ENCODE peak calls at places on chromosomes 6 and 20, in nine cellular contexts. One of them, this sample, is unnamed.

GRCh38 chr6:32973144-32973854 is 4.9 kb downstream of the BRD2 start:
- DNase-seq in tibial artery: no peak
- DNase-seq in pancreas: peak; percentile 51
- DNase-seq in AG04450: no peak
- DNase-seq in fibroblast of lung: peak; percentile 40
- DNase-seq in gastrocnemius medialis: no peak
- DNase-seq in lung: no peak
- DNase-seq in body of pancreas: peak; percentile 47
- DNase-seq in upper lobe of right lung: no peak
- DNase-seq in this sample: peak; percentile 69

GRCh38 chr6:42093582-42094329 is 43.4 kb downstream of the TAF8 start:
- DNase-seq in gastrocnemius medialis: no peak
- DNase-seq in pancreas: no peak
- DNase-seq in fibroblast of lung: no peak
- DNase-seq in lung: no peak
- DNase-seq in body of pancreas: peak; percentile 46
- DNase-seq in upper lobe of right lung: no peak
- DNase-seq in AG04450: no peak
- DNase-seq in tibial artery: no peak
- DNase-seq in this sample: peak; percentile 66

GRCh38 chr6:63066053-63066704 is 145.1 kb upstream of the FKBP1C start:
- DNase-seq in fibroblast of lung: no peak
- DNase-seq in lung: no peak
- DNase-seq in gastrocnemius medialis: no peak
- DNase-seq in AG04450: no peak
- DNase-seq in pancreas: no peak
- DNase-seq in tibial artery: no peak
- DNase-seq in upper lobe of right lung: no peak
- DNase-seq in body of pancreas: no peak
- DNase-seq in this sample: no peak

GRCh38 chr6:14664616-14665315 is 547.2 kb downstream of the CD83 start:
- DNase-seq in gastrocnemius medialis: no peak
- DNase-seq in fibroblast of lung: no peak
- DNase-seq in body of pancreas: no peak
- DNase-seq in upper lobe of right lung: no peak
- DNase-seq in AG04450: no peak
- DNase-seq in pancreas: no peak
- DNase-seq in tibial artery: no peak
- DNase-seq in lung: no peak
- DNase-seq in this sample: no peak

GRCh38 chr20:26167499-26167898 is 470.8 kb upstream of the ZNF337 start:
- DNase-seq in upper lobe of right lung: no peak
- DNase-seq in AG04450: no peak
- DNase-seq in tibial artery: no peak
- DNase-seq in lung: no peak
- DNase-seq in fibroblast of lung: peak; percentile 64
- DNase-seq in gastrocnemius medialis: no peak
- DNase-seq in pancreas: no peak
- DNase-seq in body of pancreas: no peak
- DNase-seq in this sample: no peak

GRCh38 chr6:131652472-131652871 is 15.4 kb downstream of the ENPP3 start:
- DNase-seq in gastrocnemius medialis: no peak
- DNase-seq in fibroblast of lung: peak; percentile 61
- DNase-seq in AG04450: no peak
- DNase-seq in lung: no peak
- DNase-seq in tibial artery: no peak
- DNase-seq in upper lobe of right lung: no peak
- DNase-seq in body of pancreas: no peak
- DNase-seq in pancreas: no peak
- DNase-seq in this sample: no peak

GRCh38 chr20:56515657-56516381 is 8.7 kb upstream of the FAM209A start:
- DNase-seq in AG04450: peak; percentile 3
- DNase-seq in gastrocnemius medialis: no peak
- DNase-seq in tibial artery: no peak
- DNase-seq in fibroblast of lung: no peak
- DNase-seq in body of pancreas: no peak
- DNase-seq in upper lobe of right lung: no peak
- DNase-seq in pancreas: no peak
- DNase-seq in lung: no peak
- DNase-seq in this sample: no peak

GRCh38 chr20:50193851-50194830 is 3.5 kb downstream of the CEBPB start:
- DNase-seq in lung: no peak
- DNase-seq in gastrocnemius medialis: peak; percentile 48
- DNase-seq in upper lobe of right lung: peak; percentile 78
- DNase-seq in pancreas: peak; percentile 56
- DNase-seq in tibial artery: peak; percentile 73
- DNase-seq in fibroblast of lung: peak; percentile 12
- DNase-seq in AG04450: no peak
- DNase-seq in body of pancreas: no peak
- DNase-seq in this sample: no peak

GRCh38 chr6:51684603-51685002 is 402.8 kb downstream of the PKHD1 start:
- DNase-seq in AG04450: no peak
- DNase-seq in fibroblast of lung: no peak
- DNase-seq in lung: no peak
- DNase-seq in pancreas: no peak
- DNase-seq in tibial artery: no peak
- DNase-seq in gastrocnemius medialis: no peak
- DNase-seq in upper lobe of right lung: no peak
- DNase-seq in body of pancreas: no peak
- DNase-seq in this sample: no peak

GRCh38 chr6:112117554-112117953 is 30.2 kb downstream of the FAM229B start:
- DNase-seq in tibial artery: no peak
- DNase-seq in upper lobe of right lung: no peak
- DNase-seq in fibroblast of lung: peak; percentile 76
- DNase-seq in pancreas: no peak
- DNase-seq in gastrocnemius medialis: no peak
- DNase-seq in body of pancreas: no peak
- DNase-seq in lung: no peak
- DNase-seq in AG04450: no peak
- DNase-seq in this sample: no peak

GRCh38 chr6:112114577-112115223 is 27.3 kb downstream of the FAM229B start:
- DNase-seq in body of pancreas: no peak
- DNase-seq in AG04450: no peak
- DNase-seq in fibroblast of lung: no peak
- DNase-seq in lung: no peak
- DNase-seq in upper lobe of right lung: no peak
- DNase-seq in tibial artery: no peak
- DNase-seq in gastrocnemius medialis: no peak
- DNase-seq in pancreas: no peak
- DNase-seq in this sample: no peak

GRCh38 chr6:112116215-112116614 is 28.8 kb downstream of the FAM229B start:
- DNase-seq in upper lobe of right lung: no peak
- DNase-seq in AG04450: no peak
- DNase-seq in pancreas: no peak
- DNase-seq in gastrocnemius medialis: no peak
- DNase-seq in lung: no peak
- DNase-seq in fibroblast of lung: no peak
- DNase-seq in body of pancreas: no peak
- DNase-seq in tibial artery: no peak
- DNase-seq in this sample: no peak

GRCh38 chr6:112113918-112114317 is 26.5 kb downstream of the FAM229B start:
- DNase-seq in upper lobe of right lung: no peak
- DNase-seq in lung: no peak
- DNase-seq in AG04450: no peak
- DNase-seq in body of pancreas: no peak
- DNase-seq in pancreas: no peak
- DNase-seq in fibroblast of lung: no peak
- DNase-seq in gastrocnemius medialis: no peak
- DNase-seq in tibial artery: no peak
- DNase-seq in this sample: no peak

DNA sequence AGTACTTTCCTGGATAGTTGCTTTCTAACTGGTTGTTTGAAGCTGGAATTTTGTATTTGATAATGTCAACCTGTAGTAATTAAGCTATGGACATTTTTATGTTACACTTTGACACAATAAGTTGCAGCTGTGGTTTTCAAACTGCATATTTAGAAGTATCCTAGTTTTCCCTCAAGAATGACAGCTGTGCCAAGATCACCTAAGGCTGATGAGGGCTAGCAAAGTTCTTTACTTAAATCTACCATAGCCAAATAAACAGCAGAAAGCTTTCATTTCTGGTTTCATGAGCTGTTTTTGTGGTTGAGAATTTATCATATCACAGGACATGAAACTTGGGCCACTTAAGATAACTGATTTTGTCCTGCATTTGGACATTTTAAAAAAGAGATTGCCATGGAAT is 30.6 kb downstream of the FAM229B start:
- DNase-seq in AG04450: no peak
- DNase-seq in pancreas: no peak
- DNase-seq in fibroblast of lung: peak; percentile 7
- DNase-seq in body of pancreas: no peak
- DNase-seq in tibial artery: no peak
- DNase-seq in gastrocnemius medialis: no peak
- DNase-seq in lung: no peak
- DNase-seq in upper lobe of right lung: no peak
- DNase-seq in this sample: no peak
- H3K27ac ChIP-seq in AG04450: no peak overlapping the region
- H3K27ac ChIP-seq in pancreas: no peak overlapping the region
- H3K27ac ChIP-seq in fibroblast of lung: no peak overlapping the region
- H3K27ac ChIP-seq in body of pancreas: no peak overlapping the region
- H3K27ac ChIP-seq in tibial artery: no peak overlapping the region
- H3K27ac ChIP-seq in gastrocnemius medialis: no peak overlapping the region
- H3K27ac ChIP-seq in lung: no peak overlapping the region
- H3K27ac ChIP-seq in upper lobe of right lung: no peak overlapping the region
- H3K27ac ChIP-seq in this sample: no peak overlapping the region

GRCh38 chr6:142303191-142303564 is 1.4 kb downstream of the ADGRG6 start:
- DNase-seq in lung: no peak
- DNase-seq in body of pancreas: no peak
- DNase-seq in AG04450: no peak
- DNase-seq in fibroblast of lung: no peak
- DNase-seq in gastrocnemius medialis: no peak
- DNase-seq in upper lobe of right lung: no peak
- DNase-seq in pancreas: no peak
- DNase-seq in tibial artery: no peak
- DNase-seq in this sample: no peak

GRCh38 chr6:142307963-142308748 is 6.3 kb downstream of the ADGRG6 start:
- DNase-seq in tibial artery: no peak
- DNase-seq in AG04450: no peak
- DNase-seq in upper lobe of right lung: no peak
- DNase-seq in fibroblast of lung: no peak
- DNase-seq in gastrocnemius medialis: no peak
- DNase-seq in lung: no peak
- DNase-seq in body of pancreas: no peak
- DNase-seq in pancreas: no peak
- DNase-seq in this sample: no peak

GRCh38 chr6:142302427-142303190 is 802 bp downstream of the ADGRG6 start:
- DNase-seq in pancreas: no peak
- DNase-seq in upper lobe of right lung: no peak
- DNase-seq in AG04450: no peak
- DNase-seq in gastrocnemius medialis: no peak
- DNase-seq in fibroblast of lung: no peak
- DNase-seq in lung: peak; percentile 39
- DNase-seq in tibial artery: no peak
- DNase-seq in body of pancreas: peak; percentile 6
- DNase-seq in this sample: no peak

GRCh38 chr6:142304241-142304640 is 2.4 kb downstream of the ADGRG6 start:
- DNase-seq in body of pancreas: no peak
- DNase-seq in upper lobe of right lung: no peak
- DNase-seq in fibroblast of lung: no peak
- DNase-seq in lung: no peak
- DNase-seq in tibial artery: no peak
- DNase-seq in pancreas: no peak
- DNase-seq in AG04450: no peak
- DNase-seq in gastrocnemius medialis: no peak
- DNase-seq in this sample: no peak

GRCh38 chr6:142306736-142307135 is 4.9 kb downstream of the ADGRG6 start:
- DNase-seq in fibroblast of lung: no peak
- DNase-seq in body of pancreas: no peak
- DNase-seq in AG04450: no peak
- DNase-seq in lung: no peak
- DNase-seq in tibial artery: no peak
- DNase-seq in upper lobe of right lung: no peak
- DNase-seq in gastrocnemius medialis: no peak
- DNase-seq in pancreas: no peak
- DNase-seq in this sample: no peak
- TF ChIP-seq CTCF in fibroblast of lung: no peak
- TF ChIP-seq CTCF in body of pancreas: no peak
- TF ChIP-seq CTCF in AG04450: no peak
- TF ChIP-seq CTCF in lung: no peak
- TF ChIP-seq CTCF in tibial artery: no peak
- TF ChIP-seq CTCF in upper lobe of right lung: no peak
- TF ChIP-seq CTCF in gastrocnemius medialis: no peak
- TF ChIP-seq CTCF in pancreas: no peak
- TF ChIP-seq CTCF in this sample: no peak

DNA sequence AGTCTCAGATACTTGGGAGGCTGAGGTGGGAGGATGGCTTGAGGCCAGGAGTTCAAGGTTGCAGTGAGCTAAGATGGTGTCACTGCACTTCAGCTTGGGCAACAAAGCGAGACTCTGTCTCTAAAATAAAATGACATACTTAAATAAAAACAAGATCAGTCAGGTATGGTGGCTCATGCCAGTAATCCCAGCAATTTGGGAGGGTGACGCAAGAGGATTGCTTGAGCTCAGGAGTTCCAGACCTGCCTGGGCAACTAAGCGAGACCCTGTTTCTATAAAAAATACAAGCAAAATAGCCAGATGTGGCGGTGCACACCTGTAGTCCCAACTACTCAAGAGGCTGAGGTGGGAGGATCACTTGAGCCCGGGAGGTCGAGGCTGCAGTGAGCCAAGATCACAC is 149.6 kb downstream of the ZFP64 start:
- DNase-seq in body of pancreas: no peak
- DNase-seq in upper lobe of right lung: no peak
- DNase-seq in lung: no peak
- DNase-seq in fibroblast of lung: no peak
- DNase-seq in AG04450: no peak
- DNase-seq in pancreas: no peak
- DNase-seq in gastrocnemius medialis: no peak
- DNase-seq in tibial artery: no peak
- DNase-seq in this sample: no peak
- H3K27ac ChIP-seq in body of pancreas: no peak overlapping the region
- H3K27ac ChIP-seq in upper lobe of right lung: no peak overlapping the region
- H3K27ac ChIP-seq in lung: no peak overlapping the region
- H3K27ac ChIP-seq in fibroblast of lung: no peak overlapping the region
- H3K27ac ChIP-seq in AG04450: no peak overlapping the region
- H3K27ac ChIP-seq in pancreas: no peak overlapping the region
- H3K27ac ChIP-seq in gastrocnemius medialis: no peak overlapping the region
- H3K27ac ChIP-seq in tibial artery: no peak overlapping the region
- H3K27ac ChIP-seq in this sample: no peak overlapping the region

GRCh38 chr20:8389381-8390368 is 257.6 kb downstream of the PLCB1 start:
- DNase-seq in tibial artery: no peak
- DNase-seq in lung: no peak
- DNase-seq in AG04450: peak; percentile 32
- DNase-seq in fibroblast of lung: peak; percentile 42
- DNase-seq in upper lobe of right lung: no peak
- DNase-seq in gastrocnemius medialis: no peak
- DNase-seq in body of pancreas: peak; percentile 18
- DNase-seq in pancreas: no peak
- DNase-seq in this sample: peak; percentile 36
- TF ChIP-seq CTCF in tibial artery: peak; percentile 53
- TF ChIP-seq CTCF in lung: peak; percentile 36
- TF ChIP-seq CTCF in AG04450: peak; percentile 46
- TF ChIP-seq CTCF in fibroblast of lung: no peak
- TF ChIP-seq CTCF in upper lobe of right lung: peak; percentile 60
- TF ChIP-seq CTCF in gastrocnemius medialis: peak; percentile 68
- TF ChIP-seq CTCF in body of pancreas: no peak
- TF ChIP-seq CTCF in pancreas: peak; percentile 24
- TF ChIP-seq CTCF in this sample: peak; percentile 53

This sample was measured in testis.